ENCODE peak calls at places on chromosome 16, in eight cellular contexts. One of them, this sample, is unnamed.

GRCh38 chr16:69073181-69073669 is 32.2 kb upstream of the HAS3 start:
- DNase-seq in NCI-H146: no peak
- DNase-seq in cardiac fibroblast: peak
- DNase-seq in GM12891: no peak
- DNase-seq in SK-N-DZ: no peak
- DNase-seq in tibial nerve: no peak
- DNase-seq in AG10803: peak
- DNase-seq in CD4-positive, alpha-beta T cell: no peak
- DNase-seq in this sample: no peak

GRCh38 chr16:10729649-10730048 is 14.0 kb upstream of the NUBP1 start:
- DNase-seq in NCI-H146: no peak
- DNase-seq in GM12891: no peak
- DNase-seq in CD4-positive, alpha-beta T cell: no peak
- DNase-seq in tibial nerve: no peak
- DNase-seq in cardiac fibroblast: peak
- DNase-seq in AG10803: peak
- DNase-seq in SK-N-DZ: no peak
- DNase-seq in this sample: no peak

GRCh38 chr16:12119562-12119961 is 143.0 kb downstream of the SNX29 start:
- DNase-seq in tibial nerve: no peak
- DNase-seq in NCI-H146: no peak
- DNase-seq in GM12891: no peak
- DNase-seq in SK-N-DZ: no peak
- DNase-seq in cardiac fibroblast: peak
- DNase-seq in AG10803: peak
- DNase-seq in CD4-positive, alpha-beta T cell: no peak
- DNase-seq in this sample: no peak

GRCh38 chr16:73033271-73033998 is 14.5 kb downstream of the ZFHX3 start:
- DNase-seq in CD4-positive, alpha-beta T cell: no peak
- DNase-seq in cardiac fibroblast: no peak
- DNase-seq in tibial nerve: no peak
- DNase-seq in SK-N-DZ: peak
- DNase-seq in AG10803: no peak
- DNase-seq in NCI-H146: no peak
- DNase-seq in GM12891: no peak
- DNase-seq in this sample: peak

GRCh38 chr16:66928702-66929388 is 3.5 kb upstream of the RRAD start:
- DNase-seq in GM12891: no peak
- DNase-seq in CD4-positive, alpha-beta T cell: peak
- DNase-seq in SK-N-DZ: no peak
- DNase-seq in NCI-H146: no peak
- DNase-seq in AG10803: peak
- DNase-seq in cardiac fibroblast: peak
- DNase-seq in tibial nerve: no peak
- DNase-seq in this sample: no peak

GRCh38 chr16:84517366-84517765 is 12.9 kb upstream of the MEAK7 start:
- DNase-seq in AG10803: no peak
- DNase-seq in NCI-H146: no peak
- DNase-seq in CD4-positive, alpha-beta T cell: no peak
- DNase-seq in tibial nerve: no peak
- DNase-seq in GM12891: no peak
- DNase-seq in cardiac fibroblast: no peak
- DNase-seq in SK-N-DZ: no peak
- DNase-seq in this sample: no peak

GRCh38 chr16:81558444-81559175 is 114.0 kb downstream of the CMIP start:
- DNase-seq in NCI-H146: peak
- DNase-seq in cardiac fibroblast: no peak
- DNase-seq in SK-N-DZ: no peak
- DNase-seq in CD4-positive, alpha-beta T cell: no peak
- DNase-seq in GM12891: no peak
- DNase-seq in AG10803: no peak
- DNase-seq in tibial nerve: no peak
- DNase-seq in this sample: no peak

GRCh38 chr16:47366228-47366627 is 94.6 kb downstream of the ITFG1 start:
- DNase-seq in GM12891: no peak
- DNase-seq in AG10803: no peak
- DNase-seq in NCI-H146: no peak
- DNase-seq in CD4-positive, alpha-beta T cell: no peak
- DNase-seq in SK-N-DZ: no peak
- DNase-seq in tibial nerve: no peak
- DNase-seq in cardiac fibroblast: no peak
- DNase-seq in this sample: no peak

GRCh38 chr16:84184775-84185174 is 2.1 kb downstream of the TAF1C start:
- DNase-seq in tibial nerve: no peak
- DNase-seq in AG10803: no peak
- DNase-seq in GM12891: no peak
- DNase-seq in cardiac fibroblast: no peak
- DNase-seq in CD4-positive, alpha-beta T cell: no peak
- DNase-seq in NCI-H146: no peak
- DNase-seq in SK-N-DZ: no peak
- DNase-seq in this sample: no peak

GRCh38 chr16:57536306-57537193 is at the start of gene CCDC102A:
- DNase-seq in cardiac fibroblast: no peak
- DNase-seq in tibial nerve: no peak
- DNase-seq in CD4-positive, alpha-beta T cell: peak
- DNase-seq in GM12891: no peak
- DNase-seq in NCI-H146: peak
- DNase-seq in AG10803: peak
- DNase-seq in SK-N-DZ: peak
- DNase-seq in this sample: peak

GRCh38 chr16:49094471-49094870 is 187.2 kb downstream of the CBLN1 start:
- DNase-seq in tibial nerve: no peak
- DNase-seq in AG10803: no peak
- DNase-seq in cardiac fibroblast: no peak
- DNase-seq in CD4-positive, alpha-beta T cell: no peak
- DNase-seq in SK-N-DZ: no peak
- DNase-seq in GM12891: no peak
- DNase-seq in NCI-H146: no peak
- DNase-seq in this sample: no peak

GRCh38 chr16:5214466-5214865 is 116.9 kb upstream of the EEF2KMT start:
- DNase-seq in GM12891: no peak
- DNase-seq in SK-N-DZ: no peak
- DNase-seq in CD4-positive, alpha-beta T cell: no peak
- DNase-seq in AG10803: no peak
- DNase-seq in NCI-H146: no peak
- DNase-seq in tibial nerve: no peak
- DNase-seq in cardiac fibroblast: no peak
- DNase-seq in this sample: no peak

GRCh38 chr16:27723711-27724490 is 174.0 kb downstream of the KATNIP start:
- DNase-seq in AG10803: no peak
- DNase-seq in GM12891: no peak
- DNase-seq in CD4-positive, alpha-beta T cell: no peak
- DNase-seq in cardiac fibroblast: no peak
- DNase-seq in tibial nerve: no peak
- DNase-seq in SK-N-DZ: no peak
- DNase-seq in NCI-H146: no peak
- DNase-seq in this sample: no peak

GRCh38 chr16:7405166-7405565 is 72.5 kb downstream of the RBFOX1 start:
- DNase-seq in cardiac fibroblast: no peak
- DNase-seq in GM12891: no peak
- DNase-seq in CD4-positive, alpha-beta T cell: no peak
- DNase-seq in tibial nerve: no peak
- DNase-seq in NCI-H146: peak
- DNase-seq in SK-N-DZ: peak
- DNase-seq in AG10803: peak
- DNase-seq in this sample: peak

GRCh38 chr16:50121721-50122445 is 31.2 kb upstream of the TENT4B start:
- DNase-seq in tibial nerve: no peak
- DNase-seq in CD4-positive, alpha-beta T cell: peak
- DNase-seq in NCI-H146: peak
- DNase-seq in GM12891: no peak
- DNase-seq in cardiac fibroblast: no peak
- DNase-seq in AG10803: no peak
- DNase-seq in SK-N-DZ: no peak
- DNase-seq in this sample: no peak

GRCh38 chr16:81035975-81036750 is 521 bp downstream of the ATMIN start:
- DNase-seq in SK-N-DZ: no peak
- DNase-seq in tibial nerve: no peak
- DNase-seq in cardiac fibroblast: peak
- DNase-seq in GM12891: peak
- DNase-seq in CD4-positive, alpha-beta T cell: no peak
- DNase-seq in AG10803: peak
- DNase-seq in NCI-H146: peak
- DNase-seq in this sample: peak

GRCh38 chr16:616771-617586 is 13.8 kb upstream of the WFIKKN1 start:
- DNase-seq in cardiac fibroblast: no peak
- DNase-seq in AG10803: no peak
- DNase-seq in NCI-H146: no peak
- DNase-seq in CD4-positive, alpha-beta T cell: no peak
- DNase-seq in tibial nerve: no peak
- DNase-seq in GM12891: no peak
- DNase-seq in SK-N-DZ: no peak
- DNase-seq in this sample: no peak

GRCh38 chr16:8869212-8869987 is 594 bp upstream of the CARHSP1 start:
- DNase-seq in GM12891: no peak
- DNase-seq in CD4-positive, alpha-beta T cell: no peak
- DNase-seq in SK-N-DZ: peak
- DNase-seq in cardiac fibroblast: no peak
- DNase-seq in tibial nerve: no peak
- DNase-seq in AG10803: no peak
- DNase-seq in NCI-H146: no peak
- DNase-seq in this sample: peak

GRCh38 chr16:87375426-87376135 is 8.0 kb downstream of the FBXO31 start:
- DNase-seq in NCI-H146: no peak
- DNase-seq in AG10803: peak
- DNase-seq in SK-N-DZ: no peak
- DNase-seq in CD4-positive, alpha-beta T cell: no peak
- DNase-seq in tibial nerve: no peak
- DNase-seq in cardiac fibroblast: peak
- DNase-seq in GM12891: no peak
- DNase-seq in this sample: no peak

GRCh38 chr16:29852654-29853053 is 10.4 kb downstream of the CDIPT start:
- DNase-seq in GM12891: no peak
- DNase-seq in SK-N-DZ: no peak
- DNase-seq in CD4-positive, alpha-beta T cell: no peak
- DNase-seq in AG10803: peak
- DNase-seq in NCI-H146: no peak
- DNase-seq in cardiac fibroblast: peak
- DNase-seq in tibial nerve: no peak
- DNase-seq in this sample: no peak

GRCh38 chr16:58459344-58460218 is 40.4 kb upstream of the NDRG4 start:
- DNase-seq in cardiac fibroblast: peak
- DNase-seq in NCI-H146: no peak
- DNase-seq in CD4-positive, alpha-beta T cell: no peak
- DNase-seq in GM12891: no peak
- DNase-seq in tibial nerve: no peak
- DNase-seq in SK-N-DZ: no peak
- DNase-seq in AG10803: no peak
- DNase-seq in this sample: no peak

GRCh38 chr16:48907906-48908634 is 298.1 kb upstream of the N4BP1 start:
- DNase-seq in CD4-positive, alpha-beta T cell: no peak
- DNase-seq in tibial nerve: no peak
- DNase-seq in SK-N-DZ: no peak
- DNase-seq in AG10803: no peak
- DNase-seq in NCI-H146: no peak
- DNase-seq in GM12891: no peak
- DNase-seq in cardiac fibroblast: no peak
- DNase-seq in this sample: no peak

GRCh38 chr16:14310519-14310991 is 239.4 kb downstream of the MRTFB start:
- DNase-seq in tibial nerve: no peak
- DNase-seq in NCI-H146: no peak
- DNase-seq in AG10803: peak
- DNase-seq in SK-N-DZ: peak
- DNase-seq in GM12891: no peak
- DNase-seq in CD4-positive, alpha-beta T cell: no peak
- DNase-seq in cardiac fibroblast: peak
- DNase-seq in this sample: no peak

GRCh38 chr16:22932032-22932771 is 118.2 kb downstream of the HS3ST2 start:
- DNase-seq in SK-N-DZ: no peak
- DNase-seq in cardiac fibroblast: no peak
- DNase-seq in AG10803: no peak
- DNase-seq in CD4-positive, alpha-beta T cell: no peak
- DNase-seq in NCI-H146: no peak
- DNase-seq in tibial nerve: no peak
- DNase-seq in GM12891: no peak
- DNase-seq in this sample: no peak

GRCh38 chr16:2787961-2788360 is 601 bp upstream of the PRSS33 start:
- DNase-seq in cardiac fibroblast: no peak
- DNase-seq in AG10803: no peak
- DNase-seq in tibial nerve: no peak
- DNase-seq in NCI-H146: no peak
- DNase-seq in SK-N-DZ: no peak
- DNase-seq in GM12891: no peak
- DNase-seq in CD4-positive, alpha-beta T cell: no peak
- DNase-seq in this sample: no peak

GRCh38 chr16:67733734-67734470 is 14.8 kb upstream of the GFOD2 start:
- DNase-seq in cardiac fibroblast: no peak
- DNase-seq in GM12891: no peak
- DNase-seq in CD4-positive, alpha-beta T cell: no peak
- DNase-seq in NCI-H146: no peak
- DNase-seq in AG10803: no peak
- DNase-seq in SK-N-DZ: no peak
- DNase-seq in tibial nerve: no peak
- DNase-seq in this sample: no peak

GRCh38 chr16:56347166-56347565 is 78.2 kb downstream of the AMFR start:
- DNase-seq in GM12891: no peak
- DNase-seq in SK-N-DZ: no peak
- DNase-seq in CD4-positive, alpha-beta T cell: no peak
- DNase-seq in tibial nerve: no peak
- DNase-seq in cardiac fibroblast: no peak
- DNase-seq in NCI-H146: no peak
- DNase-seq in AG10803: no peak
- DNase-seq in this sample: no peak

GRCh38 chr16:88626646-88627045 is 11.7 kb upstream of the IL17C start:
- DNase-seq in SK-N-DZ: no peak
- DNase-seq in GM12891: no peak
- DNase-seq in CD4-positive, alpha-beta T cell: no peak
- DNase-seq in NCI-H146: no peak
- DNase-seq in cardiac fibroblast: no peak
- DNase-seq in tibial nerve: no peak
- DNase-seq in AG10803: no peak
- DNase-seq in this sample: no peak

GRCh38 chr16:86755571-86756006 is 177.2 kb downstream of the FOXL1 start:
- DNase-seq in CD4-positive, alpha-beta T cell: no peak
- DNase-seq in GM12891: no peak
- DNase-seq in tibial nerve: peak
- DNase-seq in AG10803: no peak
- DNase-seq in cardiac fibroblast: peak
- DNase-seq in SK-N-DZ: no peak
- DNase-seq in NCI-H146: no peak
- DNase-seq in this sample: no peak

GRCh38 chr16:28112908-28113307 is 49.4 kb upstream of the GSG1L start:
- DNase-seq in tibial nerve: no peak
- DNase-seq in GM12891: no peak
- DNase-seq in cardiac fibroblast: no peak
- DNase-seq in AG10803: no peak
- DNase-seq in CD4-positive, alpha-beta T cell: no peak
- DNase-seq in NCI-H146: no peak
- DNase-seq in SK-N-DZ: no peak
- DNase-seq in this sample: no peak

GRCh38 chr16:70453891-70454220 is 539 bp upstream of the FCSK start:
- DNase-seq in NCI-H146: peak
- DNase-seq in cardiac fibroblast: no peak
- DNase-seq in GM12891: no peak
- DNase-seq in tibial nerve: no peak
- DNase-seq in AG10803: peak
- DNase-seq in SK-N-DZ: no peak
- DNase-seq in CD4-positive, alpha-beta T cell: no peak
- DNase-seq in this sample: no peak

GRCh38 chr16:51851111-51851510 is 695.8 kb downstream of the TOX3 start:
- DNase-seq in CD4-positive, alpha-beta T cell: no peak
- DNase-seq in NCI-H146: no peak
- DNase-seq in AG10803: no peak
- DNase-seq in SK-N-DZ: no peak
- DNase-seq in GM12891: no peak
- DNase-seq in tibial nerve: no peak
- DNase-seq in cardiac fibroblast: no peak
- DNase-seq in this sample: no peak

This sample was measured in nephron progenitor cell.